ENCODE peak calls at places on chromosomes 11 and 22, in ten cellular contexts. N is transverse colon, T is prostate gland, Q is gastrocnemius medialis, E is psoas muscle, X is upper lobe of right lung, H is MM.1S, A is adrenal gland, Z is GM23338, R is mammary epithelial cell. S is an unnamed sample.

GRCh38 chr11:130806746-130807145 is 109.5 kb downstream of the SNX19 start:
- DNase-seq in Z (peak; percentile 49), A (no peak), Q (no peak), N (no peak), E (no peak), X (no peak), R (no peak), H (peak; percentile 67), T (no peak), S (no peak)

GRCh38 chr11:107769189-107769588 is 57.3 kb upstream of the SLN start:
- DNase-seq in N (no peak), T (no peak), R (peak; percentile 29), X (no peak), E (no peak), A (no peak), Q (peak; percentile 30), Z (no peak), H (no peak), S (no peak)

GRCh38 chr11:68039526-68040086 is 781 bp downstream of the TCIRG1 start:
- DNase-seq in T (no peak), A (no peak), R (no peak), H (peak; percentile 16), X (peak; percentile 67), Q (no peak), N (no peak), E (peak; percentile 24), Z (peak; percentile 44), S (no peak)

GRCh38 chr22:17777005-17777716 is 2.9 kb upstream of the BID start:
- DNase-seq in Q (no peak), E (no peak), A (peak; percentile 51), Z (no peak), N (peak; percentile 58), R (no peak), X (peak; percentile 79), H (peak; percentile 81), T (no peak), S (no peak)

GRCh38 chr22:29587938-29588699 is 7.2 kb upstream of the NIPSNAP1 start:
- DNase-seq in R (peak; percentile 90), T (no peak), E (no peak), H (no peak), X (no peak), Q (no peak), N (no peak), Z (no peak), A (peak; percentile 51), S (no peak)

GRCh38 chr11:108912587-108912986 is 247.7 kb downstream of the DDX10 start:
- DNase-seq in X (no peak), H (no peak), Z (no peak), T (no peak), N (no peak), A (no peak), R (peak; percentile 23), E (no peak), Q (no peak), S (no peak)

GRCh38 chr22:24434472-24435322 is 7.3 kb downstream of the ADORA2A start:
- DNase-seq in Q (no peak), N (peak; percentile 69), X (peak; percentile 59), E (no peak), H (peak; percentile 90), T (no peak), A (peak; percentile 51), Z (no peak), R (no peak), S (peak; percentile 48)

GRCh38 chr11:93020248-93021088 is 51.0 kb downstream of the MTNR1B start:
- DNase-seq in Z (no peak), E (no peak), T (no peak), X (no peak), H (no peak), N (no peak), Q (no peak), R (peak; percentile 98), A (peak; percentile 40), S (no peak)

DNA sequence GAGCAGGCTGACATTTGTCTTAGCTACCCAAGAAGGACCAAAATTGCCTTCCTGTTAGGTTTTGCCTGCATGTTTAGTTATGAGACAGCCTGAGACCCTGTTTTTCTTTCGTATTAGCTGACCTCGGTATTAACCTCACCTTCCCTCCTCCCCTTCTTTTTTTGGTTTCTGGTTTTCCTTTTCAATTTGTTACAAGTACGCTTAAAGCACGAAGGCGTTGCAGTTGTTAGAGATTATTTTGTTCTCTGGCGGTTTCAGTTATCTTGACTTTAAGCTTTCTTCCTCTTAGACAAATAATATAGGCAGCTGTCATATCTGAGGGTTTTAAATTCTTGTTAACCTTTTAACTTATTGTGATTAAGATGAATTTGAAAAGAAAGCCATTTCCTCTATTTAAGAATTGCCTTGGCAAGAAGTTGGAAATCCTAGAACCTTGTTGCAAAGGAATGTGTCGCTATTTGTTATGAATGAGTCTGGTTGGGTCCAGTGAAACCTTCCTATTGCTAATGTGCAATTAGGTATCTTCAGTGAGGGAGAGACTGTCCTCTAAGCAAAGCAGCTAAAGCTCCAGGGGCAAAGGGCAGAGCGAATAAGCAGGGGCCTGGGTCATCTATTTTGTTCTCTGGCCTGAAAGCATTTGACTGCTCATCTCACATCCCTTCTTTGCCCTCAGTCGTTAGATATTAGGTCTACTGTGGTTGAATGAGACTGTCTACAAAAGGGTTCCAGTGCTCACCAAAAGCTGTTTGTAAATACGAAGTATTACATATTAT is 45.8 kb downstream of the PACS1 start:
- DNase-seq in H (peak; percentile 71), Z (no peak), Q (no peak), T (no peak), N (no peak), A (no peak), X (no peak), E (no peak), R (no peak), S (no peak)
- H3K4me3 ChIP-seq in H (peak overlapping the region; percentile 16), Z (no peak overlapping the region), Q (no peak overlapping the region), T (no peak overlapping the region), N (no peak overlapping the region), A (no peak overlapping the region), X (no peak overlapping the region), E (no peak overlapping the region), R (no peak overlapping the region), S (no peak overlapping the region)

GRCh38 chr11:9265211-9266131 is at the start of gene DENND5A:
- DNase-seq in R (peak; percentile 73), Q (peak; percentile 63), X (peak; percentile 93), N (peak; percentile 77), Z (peak; percentile 93), H (no peak), T (peak; percentile 79), E (peak; percentile 86), A (peak; percentile 82), S (peak; percentile 67)

GRCh38 chr11:9263840-9264380 is 1.2 kb downstream of the DENND5A start:
- DNase-seq in T (no peak), Q (no peak), X (no peak), N (no peak), A (peak; percentile 19), E (no peak), Z (no peak), H (peak; percentile 84), R (peak; percentile 40), S (no peak)

GRCh38 chr11:9264381-9265210 is 554 bp downstream of the DENND5A start:
- DNase-seq in N (peak; percentile 43), T (peak; percentile 19), A (peak; percentile 72), R (peak; percentile 70), Q (peak; percentile 38), E (peak; percentile 64), Z (peak; percentile 44), H (no peak), X (peak; percentile 83), S (peak; percentile 63)

GRCh38 chr11:9266132-9266736 is 1.1 kb upstream of the DENND5A start:
- DNase-seq in E (no peak), Q (no peak), N (no peak), X (no peak), R (no peak), Z (no peak), T (no peak), A (no peak), H (no peak), S (no peak)

GRCh38 chr11:9260182-9261146 is 4.7 kb downstream of the DENND5A start:
- DNase-seq in E (no peak), H (peak; percentile 77), A (no peak), Q (no peak), N (no peak), Z (peak; percentile 43), T (no peak), R (no peak), X (no peak), S (peak; percentile 51)
- TF ChIP-seq CTCF in E (peak; percentile 7), H (peak; percentile 39), A (no peak), Q (no peak), N (no peak), Z (peak; percentile 48), T (no peak), R (no peak), X (no peak), S (no peak)

GRCh38 chr11:57647960-57648776 is 1.5 kb downstream of the YPEL4 start:
- DNase-seq in T (no peak), H (no peak), A (no peak), R (no peak), N (no peak), Q (no peak), E (no peak), Z (peak; percentile 35), X (peak; percentile 80), S (no peak)

GRCh38 chr11:57647368-57647767 is 2.3 kb downstream of the YPEL4 start:
- DNase-seq in R (no peak), Q (no peak), E (no peak), X (no peak), A (no peak), N (no peak), Z (peak; percentile 59), H (no peak), T (no peak), S (no peak)

GRCh38 chr11:57649826-57650738 is at the start of gene YPEL4:
- DNase-seq in A (peak; percentile 70), H (no peak), T (no peak), Z (peak; percentile 69), N (peak; percentile 57), R (peak; percentile 62), Q (no peak), E (no peak), X (no peak), S (peak; percentile 79)

GRCh38 chr11:57650739-57651090 is 1.0 kb upstream of the YPEL4 start:
- DNase-seq in N (no peak), Z (no peak), T (no peak), E (no peak), Q (no peak), H (no peak), R (no peak), X (no peak), A (no peak), S (no peak)

DNA sequence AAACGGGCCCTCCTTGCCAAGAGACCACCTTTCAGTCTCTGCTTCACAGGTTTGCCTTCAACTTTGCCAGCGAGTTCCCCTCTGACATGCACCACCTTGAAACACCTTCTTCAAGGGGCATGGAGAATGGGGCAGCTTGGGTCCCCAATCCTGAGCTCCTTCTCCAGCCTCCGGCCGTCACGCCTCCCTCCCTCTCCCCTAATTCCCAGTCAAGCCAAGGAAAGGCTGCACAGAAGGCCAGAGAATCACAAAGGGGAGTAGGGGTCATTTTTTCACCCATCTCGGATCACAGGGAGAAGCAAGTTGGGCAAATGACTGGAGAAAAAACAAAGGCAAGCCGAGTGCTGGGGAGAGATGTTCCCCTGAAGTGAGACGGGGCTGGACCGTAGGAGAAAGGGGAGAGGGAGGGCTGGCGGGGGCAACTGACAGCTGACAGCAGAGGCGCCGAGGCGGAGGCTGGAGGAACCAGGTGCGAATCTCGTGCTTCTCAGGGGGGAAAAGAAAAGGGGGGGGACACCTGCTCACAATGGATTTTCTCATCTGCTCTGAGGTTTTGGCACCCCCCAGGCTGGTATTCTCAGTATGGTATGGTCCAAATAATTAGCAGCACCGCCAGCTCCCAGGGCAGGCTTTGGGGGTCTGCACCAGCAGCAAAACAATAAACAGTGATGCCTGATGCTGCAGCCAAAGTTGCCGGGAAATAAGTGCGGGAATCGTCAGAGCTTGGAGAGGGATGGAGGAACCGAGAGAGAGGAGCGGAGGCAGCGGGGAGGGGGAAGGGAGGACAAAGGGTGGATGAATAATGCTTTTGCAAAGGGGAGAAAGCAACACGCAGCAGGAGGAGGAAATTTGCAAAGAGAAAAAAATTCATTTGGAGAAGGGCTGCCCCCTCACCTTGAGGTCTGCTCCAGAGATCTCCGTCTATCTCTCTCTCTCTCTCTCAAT is 649 bp downstream of the YPEL4 start:
- DNase-seq in Q (no peak), T (no peak), R (no peak), Z (peak; percentile 76), E (no peak), A (peak; percentile 16), H (peak; percentile 36), X (no peak), N (no peak), S (no peak)
- H3K27ac ChIP-seq in Q (no peak overlapping the region), T (no peak overlapping the region), R (no peak overlapping the region), Z (no peak overlapping the region), E (no peak overlapping the region), A (no peak overlapping the region), H (no peak overlapping the region), X (no peak overlapping the region), N (peak overlapping the region; percentile 36), S (no peak overlapping the region)

GRCh38 chr22:36364255-36365019 is 23.3 kb downstream of the MYH9 start:
- DNase-seq in Z (no peak), X (no peak), Q (no peak), E (no peak), N (no peak), A (no peak), T (no peak), H (no peak), R (no peak), S (no peak)
- H3K4me3 ChIP-seq in Z (no peak overlapping the region), X (no peak overlapping the region), Q (no peak overlapping the region), E (no peak overlapping the region), N (no peak overlapping the region), A (no peak overlapping the region), T (no peak overlapping the region), H (no peak overlapping the region), R (no peak overlapping the region), S (no peak overlapping the region)

S was measured in Peyer's patch.